ENCODE peak calls at places on chromosomes 3 and 15, in five cellular contexts. N is RWPE2, O is foreskin fibroblast, G is Peyer's patch, L is mesothelial cell of epicardium. Q is an unnamed sample.

GRCh38 chr3:141056716-141057115 is 5.6 kb downstream of the SPSB4 start:
- DNase-seq in O (no peak), G (no peak), L (no peak), N (no peak), Q (no peak)

GRCh38 chr15:56813995-56814394 is 80.7 kb upstream of the ZNF280D start:
- DNase-seq in O (peak), L (no peak), N (no peak), G (no peak), Q (no peak)

GRCh38 chr15:56871180-56871579 is 47.3 kb upstream of the TCF12 start:
- DNase-seq in L (no peak), N (no peak), O (peak), G (no peak), Q (no peak)

GRCh38 chr3:87437765-87438164 is 161.4 kb upstream of the POU1F1 start:
- DNase-seq in G (no peak), L (no peak), N (no peak), O (no peak), Q (no peak)

GRCh38 chr3:102068327-102068726 is 219.0 kb downstream of the NFKBIZ start:
- DNase-seq in L (no peak), O (no peak), N (no peak), G (no peak), Q (no peak)

GRCh38 chr3:149494759-149495580 is 20.5 kb downstream of the TM4SF4 start:
- DNase-seq in O (peak), L (no peak), G (no peak), N (no peak), Q (no peak)

GRCh38 chr3:124560406-124561215 is 169.6 kb upstream of the UMPS start:
- DNase-seq in O (no peak), L (no peak), N (no peak), G (no peak), Q (no peak)

GRCh38 chr3:55285156-55285555 is 201.9 kb downstream of the WNT5A start:
- DNase-seq in O (no peak), L (no peak), G (no peak), N (no peak), Q (no peak)

GRCh38 chr3:184505479-184505878 is 56.1 kb upstream of the EPHB3 start:
- DNase-seq in O (no peak), G (no peak), N (no peak), L (no peak), Q (no peak)

GRCh38 chr3:124850633-124851032 is 36.5 kb downstream of the ITGB5 start:
- DNase-seq in O (peak), N (no peak), L (no peak), G (no peak), Q (no peak)

GRCh38 chr3:35776346-35776745 is 137.0 kb downstream of the ARPP21 start:
- DNase-seq in G (no peak), O (no peak), N (no peak), L (no peak), Q (no peak)

GRCh38 chr3:188583476-188584161 is 429.7 kb downstream of the LPP start:
- DNase-seq in G (peak), L (no peak), N (no peak), O (no peak), Q (no peak)

GRCh38 chr3:193780810-193781472 is 187.9 kb downstream of the OPA1 start:
- DNase-seq in O (peak), G (peak), L (peak), N (peak), Q (no peak)

GRCh38 chr15:49438970-49439631 is 16.1 kb downstream of the FGF7 start:
- DNase-seq in N (no peak), L (no peak), G (no peak), O (no peak), Q (no peak)

GRCh38 chr3:43102773-43103480 is 3.0 kb downstream of the POMGNT2 start:
- DNase-seq in G (no peak), N (no peak), O (no peak), L (no peak), Q (no peak)

GRCh38 chr3:108588616-108589015 is 622 bp downstream of the CIP2A start:
- DNase-seq in L (no peak), G (no peak), N (no peak), O (no peak), Q (no peak)

GRCh38 chr3:182879031-182879611 is 85.8 kb downstream of the ATP11B start:
- DNase-seq in N (no peak), L (no peak), G (no peak), O (no peak), Q (no peak)

GRCh38 chr15:63794271-63794670 is 39.5 kb downstream of the HERC1 start:
- DNase-seq in O (no peak), L (no peak), G (no peak), N (no peak), Q (no peak)

GRCh38 chr3:171068658-171069057 is 42.1 kb upstream of the SLC2A2 start:
- DNase-seq in O (no peak), N (no peak), L (no peak), G (no peak), Q (no peak)

GRCh38 chr3:43998374-43998840 is 243.3 kb upstream of the TOPAZ1 start:
- DNase-seq in O (no peak), N (peak), G (no peak), L (no peak), Q (no peak)

GRCh38 chr3:126390751-126391150 is 4.0 kb upstream of the CFAP100 start:
- DNase-seq in G (peak), N (no peak), O (no peak), L (no peak), Q (no peak)

GRCh38 chr15:51931638-51932037 is 39.9 kb downstream of the LEO1 start:
- DNase-seq in O (peak), G (no peak), N (no peak), L (no peak), Q (no peak)

GRCh38 chr3:68172039-68172438 is 517.6 kb upstream of the SUCLG2 start:
- DNase-seq in L (no peak), N (no peak), O (no peak), G (no peak), Q (no peak)

GRCh38 chr3:119891944-119892721 is 110.2 kb downstream of the NR1I2 start:
- DNase-seq in G (no peak), L (no peak), N (no peak), O (peak), Q (no peak)

GRCh38 chr3:152159328-152159727 is 109.4 kb upstream of the MBNL1 start:
- DNase-seq in G (no peak), L (no peak), N (no peak), O (peak), Q (no peak)

GRCh38 chr15:89068325-89068784 is 19.9 kb upstream of the ABHD2 start:
- DNase-seq in N (peak), O (peak), L (no peak), G (no peak), Q (no peak)

DNA sequence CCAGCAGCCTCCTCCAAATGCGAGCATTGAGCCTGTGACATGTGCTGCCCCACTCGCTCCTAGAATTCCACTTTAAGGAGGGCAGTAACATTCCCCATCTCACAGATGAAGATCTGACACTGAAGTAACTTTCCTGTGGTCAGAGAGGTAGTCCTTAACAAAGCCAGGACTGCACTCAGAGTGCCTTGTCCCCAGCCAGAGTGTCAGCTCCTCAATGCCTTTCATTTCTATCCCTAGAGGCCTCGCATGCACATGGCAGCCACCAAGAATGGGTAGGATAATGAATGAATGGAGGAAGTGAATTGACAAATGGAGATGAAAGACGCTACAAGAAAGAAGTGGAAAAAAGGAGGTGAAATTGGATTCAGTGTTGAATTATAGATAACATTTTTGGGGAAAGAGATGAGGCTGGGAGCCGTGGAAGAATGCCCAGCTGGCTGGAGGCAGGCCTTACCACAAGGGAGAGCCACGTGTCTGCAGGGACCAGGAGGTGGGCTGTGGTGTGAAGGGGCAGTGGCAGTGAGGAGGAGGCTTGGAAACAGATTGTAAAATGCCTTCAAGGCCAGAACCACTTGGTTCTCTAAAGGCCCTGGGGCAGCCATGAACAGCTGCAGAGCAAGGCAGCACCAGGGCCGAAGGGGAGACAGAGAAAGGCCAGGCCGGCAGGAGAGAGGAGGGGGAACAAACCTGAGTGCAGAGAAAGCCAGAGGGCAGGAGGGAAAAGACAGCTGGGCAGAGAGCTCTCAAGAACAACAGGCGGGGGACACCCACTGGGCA is 10.4 kb downstream of the CFAP92 start:
- DNase-seq in N (no peak), G (no peak), O (no peak), L (no peak), Q (no peak)
- TF ChIP-seq CTCF in N (no peak), G (no peak), O (no peak), L (no peak), Q (no peak)

GRCh38 chr3:48591436-48591835 is 3.7 kb downstream of the COL7A1 start:
- DNase-seq in O (no peak), N (no peak), G (no peak), L (no peak), Q (no peak)
- TF ChIP-seq CTCF in O (no peak), N (no peak), G (no peak), L (no peak), Q (no peak)

DNA sequence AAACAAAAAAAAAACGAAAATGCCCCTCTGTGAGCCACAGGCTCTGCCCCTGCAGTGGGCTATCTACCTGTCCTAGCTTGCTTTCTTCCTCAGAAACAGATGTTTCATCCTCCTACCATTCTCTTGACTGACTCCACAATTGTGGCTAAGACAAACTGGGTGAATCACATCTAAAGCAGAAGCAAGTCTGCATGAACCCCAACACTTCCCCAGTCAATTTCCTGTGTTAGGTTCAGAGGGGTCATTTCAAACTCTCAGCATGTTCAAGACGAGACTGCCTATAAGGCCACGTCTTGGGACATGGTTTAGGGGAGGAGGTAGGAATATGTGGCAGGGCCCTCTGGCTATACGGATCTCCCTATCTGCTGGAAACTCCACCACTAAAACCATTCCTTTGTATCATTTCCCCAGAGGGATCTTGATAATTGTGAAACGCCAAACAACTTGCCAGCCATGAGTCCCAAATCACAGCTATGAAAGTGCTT is 28.6 kb upstream of the ANKDD1A start:
- DNase-seq in G (no peak), O (no peak), L (no peak), N (no peak), Q (no peak)
- TF ChIP-seq CTCF in G (no peak), O (no peak), L (no peak), N (no peak), Q (no peak)

GRCh38 chr3:14411988-14412387 is 9.6 kb downstream of the SLC6A6 start:
- DNase-seq in N (no peak), O (no peak), G (no peak), L (no peak), Q (no peak)
- TF ChIP-seq CTCF in N (no peak), O (no peak), G (no peak), L (no peak), Q (peak)

DNA sequence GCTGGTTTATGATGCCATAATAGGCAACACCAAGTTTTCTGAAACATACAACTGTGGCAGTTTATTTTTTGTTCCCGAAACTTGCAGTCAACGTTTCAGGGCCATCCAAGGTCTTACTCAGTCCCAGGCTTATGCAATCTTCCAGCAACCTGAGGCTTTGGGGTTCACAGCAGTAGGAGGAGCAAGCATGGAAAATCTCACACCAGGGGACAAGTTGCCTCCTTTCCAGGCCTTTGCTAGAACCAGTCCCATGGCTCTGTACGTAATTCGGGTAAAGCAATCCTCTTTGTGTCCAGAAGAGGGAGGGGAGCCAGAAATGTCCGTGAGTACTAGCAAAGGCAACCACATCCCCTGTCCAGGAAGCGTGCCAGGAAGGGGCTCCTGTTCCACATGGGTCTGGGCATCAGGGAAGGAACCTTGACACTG is 4.7 kb upstream of the FAM240A start:
- DNase-seq in L (no peak), G (no peak), O (no peak), N (no peak), Q (no peak)
- TF ChIP-seq CTCF in L (no peak), G (no peak), O (no peak), N (no peak), Q (peak)

Q was measured in chondrocyte.